ENCODE peak calls at places on chromosomes 2 and 18, in seven cellular contexts. One of them, this sample, is unnamed.

GRCh38 chr2:99710720-99711612 is 221.1 kb upstream of the REV1 start:
- DNase-seq in GM12878: no peak
- DNase-seq in HCT116: no peak
- DNase-seq in HepG2: no peak
- DNase-seq in H1: no peak
- DNase-seq in K562: no peak
- DNase-seq in SK-N-SH: no peak
- DNase-seq in this sample: peak

GRCh38 chr18:22103664-22104031 is 65.7 kb upstream of the GATA6 start:
- DNase-seq in HCT116: no peak
- DNase-seq in K562: no peak
- DNase-seq in HepG2: no peak
- DNase-seq in GM12878: no peak
- DNase-seq in SK-N-SH: no peak
- DNase-seq in H1: no peak
- DNase-seq in this sample: no peak

GRCh38 chr18:4802296-4802695 is 347.2 kb upstream of the DLGAP1 start:
- DNase-seq in HepG2: no peak
- DNase-seq in H1: no peak
- DNase-seq in K562: no peak
- DNase-seq in HCT116: no peak
- DNase-seq in SK-N-SH: no peak
- DNase-seq in GM12878: no peak
- DNase-seq in this sample: no peak

GRCh38 chr18:69161383-69162028 is 239.2 kb upstream of the DOK6 start:
- DNase-seq in K562: no peak
- DNase-seq in HCT116: no peak
- DNase-seq in GM12878: no peak
- DNase-seq in H1: no peak
- DNase-seq in HepG2: peak
- DNase-seq in SK-N-SH: no peak
- DNase-seq in this sample: peak

GRCh38 chr2:85806358-85807118 is 52.7 kb downstream of the ATOH8 start:
- DNase-seq in H1: no peak
- DNase-seq in K562: no peak
- DNase-seq in HCT116: no peak
- DNase-seq in SK-N-SH: no peak
- DNase-seq in GM12878: no peak
- DNase-seq in HepG2: peak
- DNase-seq in this sample: no peak

GRCh38 chr2:114022360-114023085 is 132.6 kb downstream of the ACTR3 start:
- DNase-seq in HCT116: peak
- DNase-seq in H1: no peak
- DNase-seq in SK-N-SH: no peak
- DNase-seq in K562: no peak
- DNase-seq in HepG2: peak
- DNase-seq in GM12878: no peak
- DNase-seq in this sample: no peak

GRCh38 chr2:5766051-5766450 is 73.9 kb downstream of the SOX11 start:
- DNase-seq in K562: no peak
- DNase-seq in HepG2: no peak
- DNase-seq in HCT116: no peak
- DNase-seq in SK-N-SH: no peak
- DNase-seq in H1: no peak
- DNase-seq in GM12878: no peak
- DNase-seq in this sample: no peak

GRCh38 chr2:113218283-113219091 is 44.7 kb downstream of the PSD4 start:
- DNase-seq in H1: no peak
- DNase-seq in GM12878: no peak
- DNase-seq in K562: no peak
- DNase-seq in HCT116: no peak
- DNase-seq in SK-N-SH: no peak
- DNase-seq in HepG2: peak
- DNase-seq in this sample: no peak

GRCh38 chr2:138474093-138474834 is 27.3 kb upstream of the SPOPL start:
- DNase-seq in HepG2: no peak
- DNase-seq in K562: peak
- DNase-seq in GM12878: no peak
- DNase-seq in H1: no peak
- DNase-seq in SK-N-SH: no peak
- DNase-seq in HCT116: no peak
- DNase-seq in this sample: no peak

GRCh38 chr18:28048612-28049011 is 128.3 kb downstream of the CDH2 start:
- DNase-seq in HCT116: no peak
- DNase-seq in H1: no peak
- DNase-seq in K562: no peak
- DNase-seq in SK-N-SH: no peak
- DNase-seq in GM12878: no peak
- DNase-seq in HepG2: no peak
- DNase-seq in this sample: no peak

GRCh38 chr2:114789989-114790388 is 347.5 kb downstream of the DPP10 start:
- DNase-seq in HCT116: no peak
- DNase-seq in H1: no peak
- DNase-seq in K562: no peak
- DNase-seq in SK-N-SH: no peak
- DNase-seq in HepG2: no peak
- DNase-seq in GM12878: no peak
- DNase-seq in this sample: no peak

DNA sequence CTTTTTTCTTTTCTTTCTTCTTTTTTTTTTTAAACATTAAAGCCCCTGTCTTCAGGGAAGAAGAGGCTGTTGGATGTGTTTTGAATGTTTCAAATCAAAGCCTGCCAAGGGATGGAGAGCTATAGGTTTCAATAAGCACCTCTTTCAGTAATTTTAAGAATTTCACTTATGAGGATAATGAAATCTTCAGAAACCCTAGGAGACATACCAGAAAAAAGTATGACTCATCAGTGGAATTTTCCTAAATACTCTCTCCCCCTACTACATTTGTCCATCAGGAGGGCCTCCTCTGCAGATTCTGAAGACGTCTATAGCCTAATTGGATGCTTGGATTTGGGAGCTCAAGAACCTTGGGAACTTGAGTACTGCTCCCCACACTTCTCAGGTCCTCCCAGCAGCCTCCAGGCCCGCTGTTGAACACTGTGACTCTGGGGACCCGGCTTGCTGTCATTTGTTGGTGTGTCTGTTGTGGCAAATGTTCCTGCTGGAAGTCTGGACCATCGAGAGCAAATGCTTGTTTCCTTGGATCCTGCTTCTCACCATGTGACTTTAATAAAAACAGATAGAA is 374.3 kb downstream of the SLC4A3 start:
- DNase-seq in HCT116: no peak
- DNase-seq in GM12878: no peak
- DNase-seq in HepG2: no peak
- DNase-seq in H1: no peak
- DNase-seq in K562: no peak
- DNase-seq in SK-N-SH: no peak
- DNase-seq in this sample: no peak
- TF ChIP-seq JUND in HCT116: peak
- TF ChIP-seq JUND in GM12878: no peak
- TF ChIP-seq JUND in HepG2: no peak
- TF ChIP-seq JUND in H1: no peak
- TF ChIP-seq JUND in K562: no peak
- TF ChIP-seq JUND in SK-N-SH: peak
- TF ChIP-seq JUND in this sample: no peak

GRCh38 chr2:195610708-195611107 is 46.3 kb upstream of the SLC39A10 start:
- DNase-seq in K562: no peak
- DNase-seq in HCT116: no peak
- DNase-seq in HepG2: no peak
- DNase-seq in GM12878: no peak
- DNase-seq in SK-N-SH: no peak
- DNase-seq in H1: no peak
- DNase-seq in this sample: no peak

GRCh38 chr2:195613922-195614321 is 43.1 kb upstream of the SLC39A10 start:
- DNase-seq in GM12878: no peak
- DNase-seq in HepG2: peak
- DNase-seq in H1: no peak
- DNase-seq in SK-N-SH: peak
- DNase-seq in HCT116: no peak
- DNase-seq in K562: peak
- DNase-seq in this sample: no peak

GRCh38 chr2:195608768-195609454 is 48.1 kb upstream of the SLC39A10 start:
- DNase-seq in HCT116: no peak
- DNase-seq in SK-N-SH: no peak
- DNase-seq in GM12878: no peak
- DNase-seq in H1: no peak
- DNase-seq in K562: no peak
- DNase-seq in HepG2: no peak
- DNase-seq in this sample: no peak

GRCh38 chr2:195612515-195613495 is 44.2 kb upstream of the SLC39A10 start:
- DNase-seq in HepG2: peak
- DNase-seq in H1: peak
- DNase-seq in HCT116: no peak
- DNase-seq in K562: no peak
- DNase-seq in SK-N-SH: no peak
- DNase-seq in GM12878: no peak
- DNase-seq in this sample: no peak
- TF ChIP-seq JUND in HepG2: no peak
- TF ChIP-seq JUND in H1: no peak
- TF ChIP-seq JUND in HCT116: no peak
- TF ChIP-seq JUND in K562: no peak
- TF ChIP-seq JUND in SK-N-SH: peak
- TF ChIP-seq JUND in GM12878: no peak
- TF ChIP-seq JUND in this sample: no peak

DNA sequence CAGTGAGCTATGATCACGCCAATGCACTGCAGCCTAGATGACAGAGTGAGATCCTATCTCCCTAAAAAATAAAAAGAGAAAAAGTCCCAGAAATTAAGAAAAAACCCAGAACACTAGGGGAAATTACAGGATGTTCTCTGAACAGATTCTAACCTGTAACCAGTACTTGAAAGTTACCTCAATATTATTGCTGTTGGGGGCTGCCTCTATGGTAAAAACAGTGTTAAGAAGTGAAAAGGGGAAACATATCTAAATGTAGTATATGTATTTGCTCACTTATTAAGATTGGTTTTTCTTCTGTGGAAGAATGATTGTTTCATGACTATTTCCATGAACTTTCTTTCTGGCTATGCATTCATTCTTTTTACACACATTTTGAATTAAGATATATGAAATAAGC is 13.6 kb downstream of the ITGA4 start:
- DNase-seq in HCT116: no peak
- DNase-seq in H1: no peak
- DNase-seq in HepG2: no peak
- DNase-seq in SK-N-SH: no peak
- DNase-seq in GM12878: no peak
- DNase-seq in K562: no peak
- DNase-seq in this sample: no peak
- TF ChIP-seq JUND in HCT116: no peak
- TF ChIP-seq JUND in H1: no peak
- TF ChIP-seq JUND in HepG2: no peak
- TF ChIP-seq JUND in SK-N-SH: no peak
- TF ChIP-seq JUND in GM12878: no peak
- TF ChIP-seq JUND in K562: no peak
- TF ChIP-seq JUND in this sample: no peak

DNA sequence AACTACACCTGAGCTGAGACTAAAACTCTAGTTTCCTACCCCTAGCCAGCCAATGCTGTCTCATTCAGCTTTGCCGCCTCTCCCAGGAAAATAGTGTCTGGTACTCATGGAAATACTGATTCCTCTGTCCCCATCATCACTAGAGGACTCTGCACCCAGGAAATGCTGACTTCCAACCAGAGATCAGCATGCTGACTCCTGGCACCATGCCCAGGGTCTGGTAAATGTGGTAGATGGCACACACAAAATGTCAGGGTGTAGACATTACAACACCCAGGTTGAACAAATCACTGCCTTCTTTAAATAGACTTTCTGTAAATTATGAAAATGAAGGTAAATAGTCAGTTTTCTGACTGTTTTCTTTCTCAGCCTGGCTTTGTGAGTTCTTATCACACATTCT is 307.3 kb upstream of the CHAC2 start:
- DNase-seq in H1: no peak
- DNase-seq in GM12878: no peak
- DNase-seq in HepG2: peak
- DNase-seq in SK-N-SH: no peak
- DNase-seq in HCT116: no peak
- DNase-seq in K562: no peak
- DNase-seq in this sample: no peak
- TF ChIP-seq JUND in H1: no peak
- TF ChIP-seq JUND in GM12878: no peak
- TF ChIP-seq JUND in HepG2: no peak
- TF ChIP-seq JUND in SK-N-SH: no peak
- TF ChIP-seq JUND in HCT116: no peak
- TF ChIP-seq JUND in K562: no peak
- TF ChIP-seq JUND in this sample: no peak

GRCh38 chr2:120803764-120804335 is 68.2 kb downstream of the GLI2 start:
- DNase-seq in HCT116: no peak
- DNase-seq in GM12878: no peak
- DNase-seq in K562: no peak
- DNase-seq in HepG2: no peak
- DNase-seq in SK-N-SH: no peak
- DNase-seq in H1: no peak
- DNase-seq in this sample: no peak
- TF ChIP-seq JUND in HCT116: no peak
- TF ChIP-seq JUND in GM12878: no peak
- TF ChIP-seq JUND in K562: no peak
- TF ChIP-seq JUND in HepG2: no peak
- TF ChIP-seq JUND in SK-N-SH: no peak
- TF ChIP-seq JUND in H1: no peak
- TF ChIP-seq JUND in this sample: no peak

GRCh38 chr2:12579018-12579417 is 137.7 kb upstream of the TRIB2 start:
- DNase-seq in SK-N-SH: no peak
- DNase-seq in HepG2: no peak
- DNase-seq in HCT116: no peak
- DNase-seq in K562: no peak
- DNase-seq in H1: no peak
- DNase-seq in GM12878: no peak
- DNase-seq in this sample: no peak

GRCh38 chr2:12577567-12577966 is 139.2 kb upstream of the TRIB2 start:
- DNase-seq in SK-N-SH: no peak
- DNase-seq in HCT116: no peak
- DNase-seq in K562: no peak
- DNase-seq in H1: no peak
- DNase-seq in GM12878: no peak
- DNase-seq in HepG2: no peak
- DNase-seq in this sample: no peak

GRCh38 chr2:12577086-12577485 is 139.7 kb upstream of the TRIB2 start:
- DNase-seq in HepG2: no peak
- DNase-seq in SK-N-SH: no peak
- DNase-seq in HCT116: no peak
- DNase-seq in K562: no peak
- DNase-seq in H1: no peak
- DNase-seq in GM12878: no peak
- DNase-seq in this sample: no peak
- TF ChIP-seq JUND in HepG2: no peak
- TF ChIP-seq JUND in SK-N-SH: no peak
- TF ChIP-seq JUND in HCT116: no peak
- TF ChIP-seq JUND in K562: no peak
- TF ChIP-seq JUND in H1: no peak
- TF ChIP-seq JUND in GM12878: no peak
- TF ChIP-seq JUND in this sample: no peak

DNA sequence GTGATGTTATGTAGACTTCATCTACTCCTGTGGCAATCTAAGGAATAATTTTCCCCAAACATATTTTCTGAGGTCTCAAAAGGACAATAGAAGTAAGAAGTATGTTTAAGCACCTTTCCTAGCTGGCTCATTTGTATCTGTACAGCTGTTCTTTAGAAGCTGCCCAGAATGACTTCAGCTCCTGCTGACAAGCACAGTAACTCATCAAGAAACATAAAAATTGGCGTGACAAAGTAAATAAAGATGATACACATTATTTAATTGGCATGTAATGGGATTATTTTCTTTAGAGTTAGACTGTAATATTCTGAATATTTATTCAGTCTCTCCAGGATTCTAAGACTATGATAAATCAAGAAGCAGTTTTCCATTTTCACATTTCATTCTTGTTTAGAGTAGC is 107.3 kb downstream of the PDE1A start:
- DNase-seq in GM12878: no peak
- DNase-seq in HepG2: no peak
- DNase-seq in H1: no peak
- DNase-seq in K562: no peak
- DNase-seq in SK-N-SH: no peak
- DNase-seq in HCT116: no peak
- DNase-seq in this sample: no peak
- TF ChIP-seq JUND in GM12878: no peak
- TF ChIP-seq JUND in HepG2: no peak
- TF ChIP-seq JUND in H1: no peak
- TF ChIP-seq JUND in K562: no peak
- TF ChIP-seq JUND in SK-N-SH: no peak
- TF ChIP-seq JUND in HCT116: no peak
- TF ChIP-seq JUND in this sample: no peak

This sample was measured in T47D.